ENCODE peak calls at places on chromosome X, in six cellular contexts. X, Y, M, N, T and C are unnamed samples.

GRCh38 chrX:97310373-97310772 is 426.7 kb downstream of the RPA4 start:
- DNase-seq in Y (no peak), X (peak; percentile 14), M (peak; percentile 34), N (no peak), T (no peak), C (no peak)

GRCh38 chrX:10296581-10296980 is 139.8 kb downstream of the CLCN4 start:
- DNase-seq in T (no peak), Y (no peak), M (no peak), N (no peak), X (peak; percentile 82), C (no peak)

GRCh38 chrX:153477458-153477857 is 7.1 kb upstream of the HAUS7 start:
- DNase-seq in M (no peak), T (no peak), X (no peak), N (no peak), Y (no peak), C (no peak)

GRCh38 chrX:134580947-134581346 is 77.3 kb downstream of the PLAC1 start:
- DNase-seq in X (peak; percentile 11), M (no peak), N (no peak), Y (no peak), T (no peak), C (no peak)

GRCh38 chrX:106144755-106145639 is 23.1 kb upstream of the PWWP3B start:
- DNase-seq in M (no peak), T (no peak), X (no peak), N (no peak), Y (no peak), C (no peak)

GRCh38 chrX:154761977-154762528 is 611 bp upstream of the DKC1 start:
- DNase-seq in M (no peak), Y (no peak), N (peak; percentile 67), X (no peak), T (no peak), C (no peak)

GRCh38 chrX:1592128-1592862 is 891 bp downstream of the AKAP17A start:
- DNase-seq in Y (no peak), N (peak; percentile 52), X (peak; percentile 5), T (no peak), M (peak; percentile 34), C (peak; percentile 33)

GRCh38 chrX:68647156-68647957 is at the start of gene STARD8:
- DNase-seq in T (no peak), N (peak; percentile 57), X (peak; percentile 45), M (peak; percentile 49), Y (peak; percentile 47), C (peak; percentile 78)

GRCh38 chrX:98141466-98141865 is 1257.8 kb downstream of the RPA4 start:
- DNase-seq in N (no peak), M (no peak), Y (no peak), T (no peak), X (no peak), C (no peak)

GRCh38 chrX:64894454-64895038 is 81.7 kb downstream of the ZC4H2 start:
- DNase-seq in T (no peak), M (peak; percentile 56), N (peak; percentile 2), Y (no peak), X (peak; percentile 5), C (no peak)

GRCh38 chrX:133991814-133992213 is 6.4 kb upstream of the GPC3 start:
- DNase-seq in X (no peak), M (no peak), N (no peak), T (no peak), Y (no peak), C (no peak)

DNA sequence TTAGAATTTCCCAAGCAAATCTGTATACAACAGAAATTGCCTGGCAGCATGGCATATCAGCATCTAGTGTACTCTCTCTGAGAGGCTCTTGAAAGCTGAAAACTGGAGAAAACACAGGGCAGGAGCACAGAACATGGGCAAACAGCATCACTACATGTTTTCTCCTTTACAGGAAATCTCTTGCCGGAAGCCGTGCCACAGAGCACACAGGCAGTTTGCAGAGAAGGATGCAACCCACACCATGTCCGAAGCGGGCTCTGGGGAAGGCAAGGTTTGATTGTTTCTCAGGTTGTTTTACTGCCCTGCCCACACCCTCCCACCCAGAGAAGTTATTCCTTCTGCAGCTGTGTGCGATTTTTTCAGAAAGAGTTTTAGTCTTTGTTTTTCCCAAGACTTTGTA is 41.1 kb upstream of the FAM9C start:
- DNase-seq in N (no peak), Y (no peak), T (no peak), M (no peak), X (no peak), C (no peak)
- H3K4me3 ChIP-seq in N (no peak overlapping the region), Y (no peak overlapping the region), T (peak overlapping the region; percentile 70), M (no peak overlapping the region), X (no peak overlapping the region), C (no peak overlapping the region)

GRCh38 chrX:73825569-73825968 is 262.6 kb downstream of the CHIC1 start:
- DNase-seq in N (no peak), X (no peak), Y (no peak), M (no peak), T (no peak), C (no peak)

GRCh38 chrX:73827406-73827805 is 264.4 kb downstream of the CHIC1 start:
- DNase-seq in Y (no peak), T (no peak), X (no peak), N (no peak), M (no peak), C (no peak)

GRCh38 chrX:73829890-73830466 is 267.0 kb downstream of the CHIC1 start:
- DNase-seq in Y (no peak), X (no peak), M (no peak), N (no peak), T (no peak), C (no peak)

GRCh38 chrX:73828080-73828720 is 265.2 kb downstream of the CHIC1 start:
- DNase-seq in Y (no peak), X (no peak), N (no peak), T (no peak), M (no peak), C (no peak)

DNA sequence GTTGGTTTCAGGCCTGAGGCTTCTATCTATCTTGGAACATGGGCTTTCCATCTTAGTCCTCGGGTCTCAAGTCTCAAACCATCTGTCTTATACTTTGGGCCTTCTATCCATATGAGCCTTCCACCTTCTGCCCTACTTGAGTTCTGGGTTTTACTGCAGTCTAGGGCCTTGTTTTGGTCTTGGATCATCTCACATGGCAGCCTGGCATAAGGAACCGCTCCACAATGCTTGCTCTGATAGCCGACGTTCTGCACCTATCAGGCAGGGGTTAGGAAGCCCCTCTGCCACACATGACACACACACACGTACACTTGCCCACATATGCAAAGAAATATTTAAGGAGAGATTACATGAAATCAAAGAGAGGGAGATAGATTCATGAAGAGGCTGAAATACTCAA is 264.0 kb downstream of the CHIC1 start:
- DNase-seq in T (no peak), X (no peak), Y (no peak), N (no peak), M (no peak), C (no peak)
- H3K36me3 ChIP-seq in T (no peaks in the 10 kb centered on the region), X (peaks cover 21% of the 10 kb centered on the region), Y (no peaks in the 10 kb centered on the region), N (no peaks in the 10 kb centered on the region), M (no peaks in the 10 kb centered on the region), C (no peaks in the 10 kb centered on the region)

GRCh38 chrX:45358417-45358816 is 157.7 kb upstream of the DIPK2B start:
- DNase-seq in Y (no peak), T (no peak), M (no peak), N (no peak), X (no peak), C (no peak)
- H3K27me3 ChIP-seq in Y (no peaks in the 10 kb centered on the region), T (no peaks in the 10 kb centered on the region), M (no peaks in the 10 kb centered on the region), N (no peaks in the 10 kb centered on the region), X (no peaks in the 10 kb centered on the region), C (no peaks in the 10 kb centered on the region)

DNA sequence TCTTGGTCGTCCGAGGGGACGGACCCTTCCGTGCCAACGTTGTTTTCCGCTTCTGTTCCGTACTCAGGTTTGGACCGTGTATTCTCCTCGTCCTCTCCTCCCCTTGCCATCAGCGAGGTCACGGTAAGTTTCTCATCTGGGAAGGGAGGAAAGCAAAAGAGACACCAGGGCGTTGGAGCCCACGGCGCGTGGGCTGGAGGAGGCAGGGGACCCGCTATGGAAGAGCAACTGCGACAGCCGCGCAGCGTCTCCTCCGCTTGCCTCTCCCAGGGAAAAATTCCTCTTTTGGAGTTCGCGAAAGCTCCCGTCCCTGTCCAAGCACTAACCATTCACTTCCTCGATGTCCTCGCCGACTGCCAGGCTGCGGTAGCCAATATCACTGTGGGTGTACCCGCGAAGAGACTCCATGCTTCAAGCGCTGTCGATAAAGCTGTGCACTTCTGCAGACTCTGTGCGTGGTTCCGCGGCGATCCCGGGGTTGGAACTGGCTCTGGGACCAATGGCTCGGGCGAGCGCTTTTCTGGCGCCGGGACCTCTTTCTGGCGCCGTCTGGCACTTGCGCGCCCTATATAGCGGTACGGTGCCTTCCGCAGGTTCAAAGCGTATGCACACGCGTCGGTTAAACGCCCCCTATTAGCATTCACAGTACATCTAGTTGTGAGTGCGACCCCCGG is at the start of gene ESX1:
- DNase-seq in N (peak; percentile 4), T (no peak), M (peak; percentile 44), Y (no peak), X (no peak), C (peak; percentile 6)
- H3K4me3 ChIP-seq in N (no peak within 1 kb of the TSS), T (no peak within 1 kb of the TSS), M (peak within 1 kb of the TSS; percentile 16), Y (no peak within 1 kb of the TSS), X (no peak within 1 kb of the TSS), C (peak within 1 kb of the TSS; percentile 10)

GRCh38 chrX:136872091-136872700 is 8.3 kb downstream of the RBMX start:
- DNase-seq in M (no peak), T (no peak), X (no peak), N (no peak), Y (no peak), C (no peak)
- H3K36me3 ChIP-seq in M (peaks cover 49% of the 10 kb centered on the region), T (peaks cover 22% of the 10 kb centered on the region), X (peaks cover 40% of the 10 kb centered on the region), N (peaks cover 20% of the 10 kb centered on the region), Y (peaks cover 92% of the 10 kb centered on the region), C (peaks cover 75% of the 10 kb centered on the region)

GRCh38 chrX:150163956-150164726 is 199.0 kb upstream of the MAMLD1 start:
- DNase-seq in X (no peak), M (no peak), N (no peak), Y (no peak), T (no peak), C (no peak)
- H3K27me3 ChIP-seq in X (no peaks in the 10 kb centered on the region), M (no peaks in the 10 kb centered on the region), N (no peaks in the 10 kb centered on the region), Y (no peaks in the 10 kb centered on the region), T (no peaks in the 10 kb centered on the region), C (no peaks in the 10 kb centered on the region)

DNA sequence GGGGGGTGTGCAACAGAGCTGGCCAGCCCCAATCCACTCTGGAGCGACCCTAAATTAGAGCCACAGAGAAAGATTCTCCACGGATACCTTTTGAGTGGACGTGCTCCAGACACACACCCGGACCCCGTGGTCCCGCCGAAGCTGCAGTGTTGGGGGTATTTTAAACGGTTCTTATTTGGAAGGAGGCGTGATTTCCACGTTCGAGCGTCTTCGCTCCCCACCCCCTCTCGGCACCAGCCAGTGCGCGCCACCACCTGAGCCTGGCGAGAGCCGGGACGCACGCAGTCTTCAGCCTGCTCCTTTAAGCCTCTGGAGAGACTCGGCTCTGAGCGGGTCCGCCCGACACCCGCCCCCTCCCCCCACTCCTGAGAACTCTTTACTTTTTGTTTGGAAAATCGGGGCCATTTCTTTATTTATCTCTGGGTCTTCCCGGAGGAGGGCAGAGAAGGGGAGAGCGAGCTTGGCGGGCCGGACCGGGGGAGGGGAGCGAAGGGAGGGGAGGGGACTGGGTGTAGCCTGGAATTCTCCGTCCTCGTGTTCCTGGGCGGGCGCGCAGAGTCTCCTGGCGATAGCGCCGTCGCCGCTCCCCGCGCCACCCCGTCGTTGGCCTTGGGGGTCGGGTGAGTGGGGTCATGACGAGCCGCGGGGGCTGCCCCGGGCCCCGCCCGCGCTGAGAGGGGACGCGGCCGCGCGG is 660 bp upstream of the PTCHD1 start:
- DNase-seq in N (no peak), X (no peak), Y (no peak), T (no peak), M (peak; percentile 49), C (no peak)
- H3K4me3 ChIP-seq in N (peak overlapping the region; percentile 15), X (no peak overlapping the region), Y (peak overlapping the region; percentile 36), T (no peak overlapping the region), M (peak overlapping the region; percentile 36), C (peak overlapping the region; percentile 38)

GRCh38 chrX:47224266-47224895 is 5.9 kb downstream of the CDK16 start:
- DNase-seq in N (no peak), X (no peak), M (no peak), T (no peak), Y (no peak), C (no peak)
- H3K36me3 ChIP-seq in N (peaks cover 8% of the 10 kb centered on the region), X (peaks cover 54% of the 10 kb centered on the region), M (peaks cover 53% of the 10 kb centered on the region), T (peaks cover 8% of the 10 kb centered on the region), Y (peaks cover 57% of the 10 kb centered on the region), C (peaks cover 13% of the 10 kb centered on the region)